ENCODE peak calls at places on chromosomes 3 and 15, in four cellular contexts. R is WTC11, Y is HepG2, U is K562. N is an unnamed sample.
A peak's percentile ranks its signal among the peaks of the same experiment; 100 is the strongest.

GRCh38 chr3:13495921-13496723 is 16.0 kb downstream of the HDAC11 start:
- DNase-seq in R (peak; percentile 86), Y (peak; percentile 49), U (peak; percentile 74), N (peak; percentile 72)

GRCh38 chr3:66107855-66108254 is 69.1 kb upstream of the MAGI1 start:
- DNase-seq in R (no peak), Y (no peak), U (no peak), N (no peak)

GRCh38 chr15:70533931-70534742 is 229.2 kb downstream of the UACA start:
- DNase-seq in R (no peak), Y (no peak), U (no peak), N (no peak)

GRCh38 chr3:181868576-181868975 is 156.9 kb downstream of the SOX2 start:
- DNase-seq in R (no peak), Y (no peak), U (no peak), N (no peak)

GRCh38 chr3:119637679-119638525 is 22.5 kb downstream of the POPDC2 start:
- DNase-seq in R (no peak), Y (no peak), U (peak; percentile 16), N (no peak)

GRCh38 chr15:67061811-67062348 is 3.5 kb upstream of the SMAD3 start:
- DNase-seq in R (no peak), Y (no peak), U (no peak), N (no peak)

GRCh38 chr3:153513236-153513635 is 351.2 kb downstream of the RAP2B start:
- DNase-seq in R (peak; percentile 12), Y (peak; percentile 3), U (no peak), N (peak; percentile 17)

GRCh38 chr15:68542771-68543544 is 35.8 kb upstream of the CORO2B start:
- DNase-seq in R (no peak), Y (peak; percentile 32), U (no peak), N (no peak)

GRCh38 chr3:167493240-167493639 is 19.4 kb upstream of the SERPINI2 start:
- DNase-seq in R (peak; percentile 57), Y (peak; percentile 22), U (no peak), N (peak; percentile 34)

GRCh38 chr3:186806173-186807055 is at the start of gene RFC4:
- DNase-seq in R (peak; percentile 82), Y (peak; percentile 72), U (peak; percentile 84), N (peak; percentile 74)

GRCh38 chr3:188940213-188940914 is 231.4 kb upstream of the TPRG1 start:
- DNase-seq in R (no peak), Y (no peak), U (no peak), N (no peak)

GRCh38 chr3:133419151-133419550 is 19.3 kb downstream of the BFSP2 start:
- DNase-seq in R (no peak), Y (no peak), U (no peak), N (no peak)

GRCh38 chr3:133441867-133442270 is 42.0 kb downstream of the BFSP2 start:
- DNase-seq in R (no peak), Y (no peak), U (no peak), N (no peak)

DNA sequence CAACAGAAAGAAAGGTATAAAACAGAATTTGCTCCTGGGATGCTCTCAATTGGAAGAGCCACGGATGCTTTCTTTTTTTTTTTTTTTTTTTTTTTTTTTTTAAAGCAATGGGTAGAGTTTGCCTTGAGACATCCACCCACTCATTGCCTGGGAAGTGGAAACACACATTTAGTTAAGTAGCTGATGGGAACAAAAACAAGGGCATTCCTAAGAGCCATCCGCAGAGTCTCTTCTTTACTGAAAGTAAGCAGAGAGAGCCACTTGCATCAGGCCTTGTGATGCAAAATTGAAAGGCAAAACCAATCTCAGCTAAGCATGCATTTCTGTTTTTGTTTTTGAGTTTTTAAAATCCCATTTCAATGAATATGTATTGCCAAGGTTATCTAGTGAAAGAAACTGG is 787.9 kb upstream of the LMCD1 start:
- DNase-seq in R (no peak), Y (no peak), U (no peak), N (no peak)
- TF ChIP-seq ELF4 in R (no peak), Y (no peak), U (no peak), N (no peak)

GRCh38 chr15:25839638-25840156 is 23.4 kb downstream of the ATP10A start:
- DNase-seq in R (no peak), Y (no peak), U (no peak), N (no peak)

GRCh38 chr15:25838871-25839195 is 24.3 kb downstream of the ATP10A start:
- DNase-seq in R (no peak), Y (no peak), U (no peak), N (no peak)

DNA sequence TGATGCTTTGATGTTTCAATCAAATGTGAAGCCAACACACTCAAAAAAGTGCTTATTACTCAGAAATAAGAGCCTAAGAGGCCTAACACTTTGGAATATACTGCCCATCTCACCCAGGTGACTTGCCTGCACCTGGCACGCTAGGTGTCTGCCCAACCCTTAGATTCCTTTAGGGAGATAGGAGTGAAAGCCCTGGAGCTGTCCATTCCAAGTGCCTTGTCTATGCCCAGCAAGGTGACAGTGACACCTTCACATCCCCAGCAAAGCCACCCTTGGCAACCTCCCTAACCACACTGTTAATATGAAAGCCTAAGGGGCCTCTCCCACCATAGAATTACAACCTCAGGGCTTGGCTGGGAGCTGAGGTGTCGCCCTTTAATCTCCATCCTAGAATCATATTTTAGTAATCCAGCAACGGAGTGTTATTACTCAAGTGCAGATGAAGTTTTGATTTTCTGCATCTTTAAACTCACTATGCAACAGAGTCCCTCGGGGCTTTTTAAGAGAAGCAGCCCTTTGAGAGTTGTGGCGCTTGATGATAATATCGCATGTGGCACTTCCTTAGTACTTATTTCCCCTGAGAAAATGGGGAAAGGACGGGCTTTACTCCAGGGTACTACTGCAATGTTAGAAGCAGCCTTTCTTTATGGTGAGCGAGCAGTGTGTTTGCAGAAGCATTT is 24.8 kb downstream of the ATP10A start:
- DNase-seq in R (no peak), Y (no peak), U (no peak), N (no peak)
- TF ChIP-seq SP1 in R (no peak), Y (no peak), U (no peak), N (no peak)

GRCh38 chr3:10505050-10505790 is at the start of gene ATP2B2:
- DNase-seq in R (peak; percentile 56), Y (no peak), U (no peak), N (peak; percentile 40)
- TF ChIP-seq ELF4 in R (no peak), Y (no peak), U (no peak), N (no peak)

GRCh38 chr3:123735456-123735855 is 148.7 kb downstream of the MYLK start:
- DNase-seq in R (no peak), Y (no peak), U (no peak), N (no peak)

GRCh38 chr3:123733805-123734526 is 149.1 kb upstream of the HACD2 start:
- DNase-seq in R (no peak), Y (peak; percentile 25), U (no peak), N (no peak)

GRCh38 chr3:123732447-123732846 is 147.6 kb upstream of the HACD2 start:
- DNase-seq in R (no peak), Y (peak; percentile 68), U (no peak), N (no peak)

GRCh38 chr3:123733341-123733740 is 148.5 kb upstream of the HACD2 start:
- DNase-seq in R (no peak), Y (no peak), U (no peak), N (no peak)

GRCh38 chr3:123734527-123734902 is 149.6 kb downstream of the MYLK start:
- DNase-seq in R (no peak), Y (no peak), U (no peak), N (no peak)
- TF ChIP-seq SP1 in R (no peak), Y (no peak), U (no peak), N (no peak)

DNA sequence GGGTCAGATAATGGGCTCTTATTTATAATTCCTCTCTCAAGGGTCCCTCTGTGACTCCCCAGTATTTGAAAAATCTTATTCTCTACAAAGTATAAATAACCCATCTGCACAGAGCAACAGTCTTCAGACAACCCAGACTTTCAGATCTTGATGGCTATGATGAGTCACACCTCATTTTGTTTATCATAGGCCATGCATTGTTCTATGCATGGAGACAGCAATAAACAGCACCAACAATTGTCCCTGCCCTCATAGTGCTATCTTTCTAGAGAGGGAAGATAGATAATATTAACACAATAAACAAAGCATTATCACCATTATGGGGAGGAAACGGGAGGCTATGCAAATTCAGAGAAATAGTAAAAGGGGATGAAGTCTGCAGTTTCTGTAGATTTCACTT is 13.4 kb downstream of the FHIT start:
- DNase-seq in R (no peak), Y (no peak), U (peak; percentile 8), N (no peak)
- TF ChIP-seq ELF4 in R (no peak), Y (no peak), U (no peak), N (no peak)

DNA sequence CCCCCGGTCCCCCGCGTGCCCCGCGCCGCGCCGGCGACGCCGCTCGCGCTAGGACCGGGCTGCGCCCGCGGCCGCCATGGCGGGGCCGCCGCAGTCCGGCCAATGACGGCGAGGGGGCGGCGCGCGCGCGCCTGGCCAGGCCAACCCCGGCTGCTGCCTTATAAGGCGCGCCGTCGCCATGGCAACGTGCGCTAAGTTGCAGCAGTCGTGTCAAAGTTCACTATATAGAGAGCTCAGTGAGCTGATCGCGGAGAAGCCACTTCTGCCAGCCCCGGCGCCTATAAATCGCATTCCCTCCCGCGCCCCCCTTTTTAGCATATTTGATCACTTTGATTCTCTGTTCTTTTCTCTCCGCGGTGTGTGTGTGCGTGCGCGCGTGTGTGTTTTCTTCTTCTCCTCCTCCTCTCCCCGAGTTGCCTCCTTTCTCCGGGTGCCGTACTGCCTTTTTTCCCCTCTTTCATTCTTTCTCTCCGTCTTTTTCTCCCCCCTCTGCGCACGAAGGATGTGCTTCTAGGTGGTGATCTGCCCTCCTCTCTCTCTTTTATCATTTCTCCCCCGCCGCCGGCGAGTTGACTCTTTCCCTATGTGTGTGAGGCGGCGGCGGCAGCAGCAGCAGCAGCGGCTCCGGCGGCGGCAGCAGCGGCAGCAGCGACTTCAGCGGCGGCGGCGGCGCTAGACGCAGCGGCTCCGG is at the start of gene NR2F2:
- DNase-seq in R (peak; percentile 91), Y (peak; percentile 95), U (peak; percentile 96), N (peak; percentile 94)
- TF ChIP-seq SP1 in R (peak; percentile 44), Y (no peak), U (no peak), N (no peak)

GRCh38 chr15:65903296-65904073 is 34.2 kb downstream of the RAB11A start:
- DNase-seq in R (no peak), Y (peak; percentile 12), U (peak; percentile 3), N (peak; percentile 3)

GRCh38 chr15:65902373-65902772 is 33.1 kb downstream of the RAB11A start:
- DNase-seq in R (no peak), Y (peak; percentile 23), U (peak; percentile 72), N (no peak)

GRCh38 chr15:65906396-65906795 is 37.1 kb downstream of the RAB11A start:
- DNase-seq in R (no peak), Y (no peak), U (peak; percentile 32), N (no peak)

GRCh38 chr15:65901836-65902235 is 32.5 kb downstream of the RAB11A start:
- DNase-seq in R (no peak), Y (no peak), U (no peak), N (no peak)

GRCh38 chr15:65904301-65904700 is 35.0 kb downstream of the RAB11A start:
- DNase-seq in R (no peak), Y (no peak), U (peak; percentile 67), N (no peak)
- TF ChIP-seq ELF4 in R (no peak), Y (no peak), U (no peak), N (no peak)

N was measured in HEK293T.